ENCODE peak calls at places on chromosomes 2 and 18, in six cellular contexts. U is stromal cell of bone marrow, A is frontal cortex, J is NCI-H82, F is amygdala, T is Calu3. E is an unnamed sample.

GRCh38 chr2:28681216-28681981 is 70.2 kb upstream of the PPP1CB start:
- DNase-seq in T (peak), J (no peak), A (no peak), U (no peak), F (peak), E (peak)

GRCh38 chr2:234595829-234596228 is 98.9 kb upstream of the ARL4C start:
- DNase-seq in J (no peak), F (no peak), U (no peak), T (no peak), A (no peak), E (peak)

GRCh38 chr2:238942080-238942761 is 94.3 kb downstream of the TWIST2 start:
- DNase-seq in T (no peak), U (no peak), J (no peak), F (no peak), A (no peak), E (no peak)

GRCh38 chr2:101622210-101622609 is 75.3 kb upstream of the MAP4K4 start:
- DNase-seq in T (no peak), J (no peak), F (no peak), A (no peak), U (no peak), E (no peak)

GRCh38 chr2:53903011-53903410 is 43.2 kb upstream of the GPR75 start:
- DNase-seq in T (no peak), A (no peak), U (no peak), F (no peak), J (no peak), E (no peak)

GRCh38 chr18:37207343-37207742 is 358.3 kb downstream of the CELF4 start:
- DNase-seq in U (no peak), A (no peak), T (no peak), F (no peak), J (no peak), E (no peak)

GRCh38 chr2:172246649-172247048 is 143.9 kb upstream of the DLX2 start:
- DNase-seq in T (no peak), J (peak), F (no peak), A (no peak), U (no peak), E (peak)

GRCh38 chr18:8654482-8655451 is 45.5 kb downstream of the RAB12 start:
- DNase-seq in T (no peak), U (no peak), A (peak), J (peak), F (no peak), E (no peak)

GRCh38 chr2:85951351-85952067 is 62.7 kb upstream of the ST3GAL5 start:
- DNase-seq in T (no peak), U (no peak), J (no peak), A (no peak), F (no peak), E (no peak)

GRCh38 chr2:132668986-132669853 is 785 bp downstream of the LYPD1 start:
- DNase-seq in J (peak), A (no peak), U (no peak), T (peak), F (no peak), E (peak)

GRCh38 chr2:10759151-10759714 is 37.8 kb downstream of the ATP6V1C2 start:
- DNase-seq in T (no peak), J (no peak), U (no peak), A (no peak), F (no peak), E (no peak)

GRCh38 chr2:227163998-227164744 is at the start of the genes COL4A3 and COL4A4:
- DNase-seq in T (peak), U (no peak), J (peak), F (no peak), A (peak), E (peak)

GRCh38 chr2:34365512-34365911 is 766.4 kb upstream of the FAM98A start:
- DNase-seq in A (no peak), U (no peak), F (no peak), T (no peak), J (no peak), E (no peak)

GRCh38 chr2:43218550-43219382 is 7.6 kb downstream of the ZFP36L2 start:
- DNase-seq in T (peak), A (no peak), F (no peak), J (no peak), U (no peak), E (peak)

GRCh38 chr2:240846881-240847601 is 21.6 kb upstream of the AGXT start:
- DNase-seq in A (no peak), T (peak), U (no peak), J (no peak), F (no peak), E (no peak)

E was measured in mammary epithelial cell.